ENCODE peak calls at places on chromosome 22, in six cellular contexts. One of them, this sample, is unnamed.

GRCh38 chr22:49188591-49188990 is 639.1 kb downstream of the BRD1 start:
- DNase-seq in HL-60: no peak
- DNase-seq in A549: no peak
- DNase-seq in fibroblast of mammary gland: no peak
- DNase-seq in kidney: peak
- DNase-seq in cardiac fibroblast: no peak
- DNase-seq in this sample: no peak

GRCh38 chr22:37198290-37199102 is 10.4 kb upstream of the C1QTNF6 start:
- DNase-seq in HL-60: peak
- DNase-seq in A549: peak
- DNase-seq in fibroblast of mammary gland: peak
- DNase-seq in kidney: peak
- DNase-seq in cardiac fibroblast: peak
- DNase-seq in this sample: no peak

GRCh38 chr22:48872271-48873260 is 955.1 kb downstream of the BRD1 start:
- DNase-seq in HL-60: no peak
- DNase-seq in A549: no peak
- DNase-seq in fibroblast of mammary gland: no peak
- DNase-seq in kidney: peak
- DNase-seq in cardiac fibroblast: no peak
- DNase-seq in this sample: no peak

GRCh38 chr22:19603767-19604166 is 79.6 kb upstream of the CLDN5 start:
- DNase-seq in HL-60: no peak
- DNase-seq in A549: no peak
- DNase-seq in fibroblast of mammary gland: no peak
- DNase-seq in kidney: no peak
- DNase-seq in cardiac fibroblast: no peak
- DNase-seq in this sample: no peak

GRCh38 chr22:19629720-19630419 is 84.4 kb upstream of the SEPTIN5 start:
- DNase-seq in HL-60: peak
- DNase-seq in A549: peak
- DNase-seq in fibroblast of mammary gland: peak
- DNase-seq in kidney: peak
- DNase-seq in cardiac fibroblast: peak
- DNase-seq in this sample: peak

GRCh38 chr22:40759294-40759840 is 59.8 kb downstream of the SLC25A17 start:
- DNase-seq in HL-60: no peak
- DNase-seq in A549: no peak
- DNase-seq in fibroblast of mammary gland: no peak
- DNase-seq in kidney: no peak
- DNase-seq in cardiac fibroblast: no peak
- DNase-seq in this sample: no peak

GRCh38 chr22:39302431-39302960 is 16.9 kb downstream of the RPL3 start:
- DNase-seq in HL-60: no peak
- DNase-seq in A549: no peak
- DNase-seq in fibroblast of mammary gland: no peak
- DNase-seq in kidney: no peak
- DNase-seq in cardiac fibroblast: no peak
- DNase-seq in this sample: no peak

GRCh38 chr22:37174964-37175363 is 13.1 kb downstream of the C1QTNF6 start:
- DNase-seq in HL-60: no peak
- DNase-seq in A549: no peak
- DNase-seq in fibroblast of mammary gland: no peak
- DNase-seq in kidney: no peak
- DNase-seq in cardiac fibroblast: no peak
- DNase-seq in this sample: no peak

GRCh38 chr22:49658902-49659280 is 168.8 kb downstream of the BRD1 start:
- DNase-seq in HL-60: no peak
- DNase-seq in A549: no peak
- DNase-seq in fibroblast of mammary gland: no peak
- DNase-seq in kidney: peak
- DNase-seq in cardiac fibroblast: no peak
- DNase-seq in this sample: no peak

GRCh38 chr22:42990131-42990838 is 24.7 kb downstream of the PACSIN2 start:
- DNase-seq in HL-60: no peak
- DNase-seq in A549: peak
- DNase-seq in fibroblast of mammary gland: peak
- DNase-seq in kidney: no peak
- DNase-seq in cardiac fibroblast: peak
- DNase-seq in this sample: peak

GRCh38 chr22:32700186-32700882 is 101.2 kb upstream of the TIMP3 start:
- DNase-seq in HL-60: no peak
- DNase-seq in A549: no peak
- DNase-seq in fibroblast of mammary gland: peak
- DNase-seq in kidney: no peak
- DNase-seq in cardiac fibroblast: peak
- DNase-seq in this sample: no peak

GRCh38 chr22:46193898-46194310 is 43.6 kb downstream of the PPARA start:
- DNase-seq in HL-60: no peak
- DNase-seq in A549: no peak
- DNase-seq in fibroblast of mammary gland: no peak
- DNase-seq in kidney: no peak
- DNase-seq in cardiac fibroblast: no peak
- DNase-seq in this sample: no peak

GRCh38 chr22:48690583-48691317 is 1136.9 kb downstream of the BRD1 start:
- DNase-seq in HL-60: no peak
- DNase-seq in A549: no peak
- DNase-seq in fibroblast of mammary gland: no peak
- DNase-seq in kidney: no peak
- DNase-seq in cardiac fibroblast: no peak
- DNase-seq in this sample: no peak

GRCh38 chr22:17919276-17920144 is 104.9 kb downstream of the MICAL3 start:
- DNase-seq in HL-60: no peak
- DNase-seq in A549: no peak
- DNase-seq in fibroblast of mammary gland: no peak
- DNase-seq in kidney: no peak
- DNase-seq in cardiac fibroblast: no peak
- DNase-seq in this sample: no peak

GRCh38 chr22:43922123-43922522 is 1.5 kb upstream of the PNPLA3 start:
- DNase-seq in HL-60: no peak
- DNase-seq in A549: no peak
- DNase-seq in fibroblast of mammary gland: no peak
- DNase-seq in kidney: no peak
- DNase-seq in cardiac fibroblast: no peak
- DNase-seq in this sample: no peak

GRCh38 chr22:19407649-19408606 is 23.6 kb downstream of the HIRA start:
- DNase-seq in HL-60: no peak
- DNase-seq in A549: no peak
- DNase-seq in fibroblast of mammary gland: peak
- DNase-seq in kidney: peak
- DNase-seq in cardiac fibroblast: peak
- DNase-seq in this sample: no peak

GRCh38 chr22:48605856-48606255 is 1221.8 kb downstream of the BRD1 start:
- DNase-seq in HL-60: no peak
- DNase-seq in A549: peak
- DNase-seq in fibroblast of mammary gland: no peak
- DNase-seq in kidney: no peak
- DNase-seq in cardiac fibroblast: no peak
- DNase-seq in this sample: no peak

GRCh38 chr22:35835998-35836691 is 118.5 kb downstream of the APOL5 start:
- DNase-seq in HL-60: no peak
- DNase-seq in A549: peak
- DNase-seq in fibroblast of mammary gland: peak
- DNase-seq in kidney: no peak
- DNase-seq in cardiac fibroblast: peak
- DNase-seq in this sample: peak

GRCh38 chr22:27876684-27877083 is 42.4 kb downstream of the PITPNB start:
- DNase-seq in HL-60: no peak
- DNase-seq in A549: no peak
- DNase-seq in fibroblast of mammary gland: peak
- DNase-seq in kidney: no peak
- DNase-seq in cardiac fibroblast: peak
- DNase-seq in this sample: peak

GRCh38 chr22:27370281-27370680 is 431.3 kb downstream of the MN1 start:
- DNase-seq in HL-60: peak
- DNase-seq in A549: no peak
- DNase-seq in fibroblast of mammary gland: no peak
- DNase-seq in kidney: no peak
- DNase-seq in cardiac fibroblast: peak
- DNase-seq in this sample: no peak

GRCh38 chr22:21602579-21602978 is 27.2 kb downstream of the YDJC start:
- DNase-seq in HL-60: no peak
- DNase-seq in A549: no peak
- DNase-seq in fibroblast of mammary gland: no peak
- DNase-seq in kidney: no peak
- DNase-seq in cardiac fibroblast: no peak
- DNase-seq in this sample: no peak
- TF ChIP-seq CTCF in HL-60: no peak
- TF ChIP-seq CTCF in A549: no peak
- TF ChIP-seq CTCF in fibroblast of mammary gland: no peak
- TF ChIP-seq CTCF in kidney: no peak
- TF ChIP-seq CTCF in cardiac fibroblast: no peak
- TF ChIP-seq CTCF in this sample: no peak

GRCh38 chr22:25029181-25029580 is 76.7 kb downstream of the KIAA1671 start:
- DNase-seq in HL-60: no peak
- DNase-seq in A549: no peak
- DNase-seq in fibroblast of mammary gland: no peak
- DNase-seq in kidney: no peak
- DNase-seq in cardiac fibroblast: no peak
- DNase-seq in this sample: no peak

GRCh38 chr22:25027552-25027951 is 75.0 kb downstream of the KIAA1671 start:
- DNase-seq in HL-60: no peak
- DNase-seq in A549: no peak
- DNase-seq in fibroblast of mammary gland: no peak
- DNase-seq in kidney: no peak
- DNase-seq in cardiac fibroblast: no peak
- DNase-seq in this sample: no peak

GRCh38 chr22:25027959-25028840 is 75.7 kb downstream of the KIAA1671 start:
- DNase-seq in HL-60: no peak
- DNase-seq in A549: peak
- DNase-seq in fibroblast of mammary gland: no peak
- DNase-seq in kidney: no peak
- DNase-seq in cardiac fibroblast: peak
- DNase-seq in this sample: no peak

GRCh38 chr22:25027052-25027525 is 74.6 kb downstream of the KIAA1671 start:
- DNase-seq in HL-60: no peak
- DNase-seq in A549: no peak
- DNase-seq in fibroblast of mammary gland: no peak
- DNase-seq in kidney: no peak
- DNase-seq in cardiac fibroblast: no peak
- DNase-seq in this sample: no peak

DNA sequence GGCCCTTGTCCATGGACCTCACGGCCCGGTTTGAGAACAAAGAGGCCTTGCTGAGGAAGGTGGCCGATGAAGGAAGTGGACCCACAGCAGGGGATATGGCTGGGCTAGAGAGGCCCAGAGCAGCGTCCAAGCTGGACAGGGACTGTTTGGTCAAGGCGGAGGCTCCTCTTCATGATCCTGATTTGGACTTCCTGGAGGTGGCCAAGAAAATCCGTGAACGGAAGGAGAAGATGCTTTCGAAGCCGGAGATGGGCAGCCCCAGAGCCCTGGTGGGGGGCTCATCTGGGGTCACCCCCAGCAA is 76.3 kb downstream of the KIAA1671 start:
- DNase-seq in HL-60: no peak
- DNase-seq in A549: no peak
- DNase-seq in fibroblast of mammary gland: no peak
- DNase-seq in kidney: no peak
- DNase-seq in cardiac fibroblast: no peak
- DNase-seq in this sample: no peak
- TF ChIP-seq CTCF in HL-60: no peak
- TF ChIP-seq CTCF in A549: no peak
- TF ChIP-seq CTCF in fibroblast of mammary gland: no peak
- TF ChIP-seq CTCF in kidney: no peak
- TF ChIP-seq CTCF in cardiac fibroblast: no peak
- TF ChIP-seq CTCF in this sample: no peak

GRCh38 chr22:34105461-34106062 is 185.3 kb upstream of the LARGE1 start:
- DNase-seq in HL-60: peak
- DNase-seq in A549: peak
- DNase-seq in fibroblast of mammary gland: peak
- DNase-seq in kidney: peak
- DNase-seq in cardiac fibroblast: peak
- DNase-seq in this sample: no peak
- TF ChIP-seq CTCF in HL-60: peak
- TF ChIP-seq CTCF in A549: no peak
- TF ChIP-seq CTCF in fibroblast of mammary gland: no peak
- TF ChIP-seq CTCF in kidney: peak
- TF ChIP-seq CTCF in cardiac fibroblast: no peak
- TF ChIP-seq CTCF in this sample: no peak

DNA sequence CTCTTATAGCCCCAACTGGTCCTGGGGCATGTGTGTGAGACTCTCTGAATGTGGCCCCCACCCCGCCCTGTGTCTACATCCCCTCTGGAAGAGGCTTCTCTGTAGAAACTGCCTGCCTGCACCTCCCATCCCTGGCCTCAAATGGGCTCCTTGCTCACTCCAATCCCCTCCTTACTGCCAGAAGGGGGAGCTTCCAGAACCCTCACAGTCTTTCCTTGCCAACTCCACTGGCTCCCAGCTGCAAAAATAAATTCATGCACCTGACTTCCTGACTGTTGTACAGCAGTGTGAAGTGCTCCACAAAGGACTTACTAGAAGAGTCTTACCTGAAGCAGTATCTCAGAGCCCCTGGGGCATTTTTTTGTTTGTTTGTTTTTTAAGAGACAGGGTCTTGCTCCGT is 15.2 kb upstream of the SERPIND1 start:
- DNase-seq in HL-60: no peak
- DNase-seq in A549: peak
- DNase-seq in fibroblast of mammary gland: no peak
- DNase-seq in kidney: no peak
- DNase-seq in cardiac fibroblast: no peak
- DNase-seq in this sample: no peak
- TF ChIP-seq CTCF in HL-60: no peak
- TF ChIP-seq CTCF in A549: peak
- TF ChIP-seq CTCF in fibroblast of mammary gland: peak
- TF ChIP-seq CTCF in kidney: no peak
- TF ChIP-seq CTCF in cardiac fibroblast: peak
- TF ChIP-seq CTCF in this sample: no peak